ENCODE peak calls at places on chromosomes 13 and 19, in ten cellular contexts. C, J, D, R, L, V, K, M, B and W are unnamed samples.

GRCh38 chr19:10654610-10655456 is 687 bp downstream of the ILF3 start:
- DNase-seq in B (peak), D (peak), V (no peak), R (peak), M (peak), C (peak), K (peak), J (peak), L (peak), W (peak)

GRCh38 chr19:16461630-16462051 is 10.1 kb downstream of the EPS15L1 start:
- DNase-seq in D (no peak), B (peak), L (peak), C (peak), K (no peak), R (peak), V (no peak), J (no peak), M (no peak), W (no peak)

GRCh38 chr19:46952874-46953273 is 66.8 kb upstream of the NPAS1 start:
- DNase-seq in R (no peak), B (no peak), M (no peak), D (no peak), J (no peak), K (no peak), C (no peak), L (no peak), V (no peak), W (no peak)

GRCh38 chr19:42284066-42284501 is 15.0 kb downstream of the CIC start:
- DNase-seq in B (peak), J (peak), M (peak), D (peak), R (peak), V (peak), L (peak), C (peak), K (no peak), W (peak)

GRCh38 chr13:50170447-50171037 is 155.3 kb downstream of the KCNRG start:
- DNase-seq in C (no peak), M (no peak), L (no peak), V (no peak), R (no peak), D (no peak), K (no peak), J (peak), B (no peak), W (no peak)

GRCh38 chr13:22061371-22061805 is 390.5 kb downstream of the FGF9 start:
- DNase-seq in M (no peak), R (no peak), B (no peak), D (no peak), K (peak), L (no peak), C (no peak), V (peak), J (no peak), W (peak)

GRCh38 chr13:50693755-50694154 is 149.7 kb downstream of the DLEU7 start:
- DNase-seq in M (no peak), V (no peak), B (peak), D (no peak), K (no peak), C (peak), R (peak), J (no peak), L (peak), W (no peak)

GRCh38 chr19:33303791-33304759 is 1.7 kb upstream of the CEBPA start:
- DNase-seq in V (no peak), D (no peak), L (peak), K (no peak), C (no peak), J (no peak), B (no peak), M (no peak), R (no peak), W (no peak)

GRCh38 chr19:860481-861098 is 1.1 kb downstream of the CFD start:
- DNase-seq in V (peak), C (no peak), R (peak), K (peak), J (peak), M (peak), B (peak), L (peak), D (no peak), W (peak)

GRCh38 chr13:53411443-53411842 is 382.8 kb downstream of the OLFM4 start:
- DNase-seq in K (no peak), R (no peak), J (no peak), C (no peak), L (no peak), D (no peak), M (no peak), V (no peak), B (no peak), W (no peak)

GRCh38 chr13:48066310-48066989 is 28.5 kb downstream of the MED4 start:
- DNase-seq in L (no peak), B (no peak), V (no peak), R (no peak), K (no peak), J (peak), C (no peak), D (no peak), M (peak), W (no peak)

GRCh38 chr19:19385900-19386339 is 19.6 kb upstream of the GATAD2A start:
- DNase-seq in L (no peak), K (no peak), J (no peak), V (no peak), R (peak), M (no peak), C (peak), D (peak), B (no peak), W (no peak)

GRCh38 chr19:7852851-7853759 is 21.1 kb downstream of the PRR36 start:
- DNase-seq in D (peak), V (peak), L (peak), B (peak), M (peak), J (peak), R (peak), K (peak), C (no peak), W (peak)

GRCh38 chr13:58630794-58631193 is 999.2 kb downstream of the PCDH17 start:
- DNase-seq in B (no peak), M (no peak), L (no peak), J (no peak), V (no peak), K (no peak), R (no peak), D (no peak), C (no peak), W (no peak)

GRCh38 chr19:29516821-29517395 is 8.9 kb upstream of the VSTM2B start:
- DNase-seq in K (no peak), M (no peak), V (no peak), C (no peak), R (no peak), L (no peak), J (no peak), B (peak), D (peak), W (no peak)

GRCh38 chr13:110774490-110774889 is 61.0 kb downstream of the ING1 start:
- DNase-seq in J (no peak), B (no peak), C (no peak), M (no peak), L (no peak), V (no peak), K (no peak), R (no peak), D (no peak), W (no peak)

GRCh38 chr13:52173373-52173772 is 14.0 kb upstream of the NEK3 start:
- DNase-seq in L (no peak), R (no peak), D (no peak), J (no peak), M (no peak), B (no peak), C (no peak), K (no peak), V (no peak), W (no peak)

GRCh38 chr19:21698215-21698614 is 69.2 kb downstream of the ZNF100 start:
- DNase-seq in M (no peak), K (no peak), C (no peak), L (no peak), D (no peak), R (no peak), V (no peak), B (no peak), J (no peak), W (peak)

GRCh38 chr13:98997051-98997730 is 19.3 kb upstream of the DOCK9 start:
- DNase-seq in K (peak), D (no peak), J (no peak), C (no peak), V (no peak), R (no peak), L (no peak), M (no peak), B (no peak), W (no peak)

GRCh38 chr19:35042954-35043604 is 1.6 kb downstream of the HPN start:
- DNase-seq in K (no peak), L (no peak), J (no peak), V (no peak), B (no peak), C (no peak), D (no peak), R (peak), M (no peak), W (no peak)

GRCh38 chr19:12777217-12778019 is 2.1 kb upstream of the HOOK2 start:
- DNase-seq in M (peak), B (peak), D (peak), K (peak), J (peak), C (peak), L (peak), V (peak), R (peak), W (peak)

GRCh38 chr19:30518965-30519606 is 146.9 kb downstream of the ZNF536 start:
- DNase-seq in V (no peak), C (no peak), D (no peak), J (no peak), K (no peak), B (no peak), R (no peak), L (no peak), M (no peak), W (no peak)

GRCh38 chr19:18494267-18494607 is 27.6 kb downstream of the ELL start:
- DNase-seq in C (no peak), L (no peak), K (no peak), V (no peak), J (no peak), M (no peak), D (no peak), R (peak), B (no peak), W (no peak)

GRCh38 chr19:10908380-10908960 is 20.0 kb downstream of the YIPF2 start:
- DNase-seq in M (no peak), V (no peak), D (no peak), R (no peak), B (no peak), C (no peak), L (no peak), K (peak), J (no peak), W (no peak)

GRCh38 chr13:41229356-41229755 is 34.0 kb downstream of the MTRF1 start:
- DNase-seq in J (no peak), B (no peak), D (no peak), K (no peak), L (no peak), V (no peak), M (no peak), C (no peak), R (no peak), W (no peak)

GRCh38 chr13:109783447-109783814 is 3.0 kb downstream of the IRS2 start:
- DNase-seq in D (no peak), C (no peak), M (no peak), L (no peak), V (no peak), K (peak), J (no peak), B (no peak), R (peak), W (peak)

DNA sequence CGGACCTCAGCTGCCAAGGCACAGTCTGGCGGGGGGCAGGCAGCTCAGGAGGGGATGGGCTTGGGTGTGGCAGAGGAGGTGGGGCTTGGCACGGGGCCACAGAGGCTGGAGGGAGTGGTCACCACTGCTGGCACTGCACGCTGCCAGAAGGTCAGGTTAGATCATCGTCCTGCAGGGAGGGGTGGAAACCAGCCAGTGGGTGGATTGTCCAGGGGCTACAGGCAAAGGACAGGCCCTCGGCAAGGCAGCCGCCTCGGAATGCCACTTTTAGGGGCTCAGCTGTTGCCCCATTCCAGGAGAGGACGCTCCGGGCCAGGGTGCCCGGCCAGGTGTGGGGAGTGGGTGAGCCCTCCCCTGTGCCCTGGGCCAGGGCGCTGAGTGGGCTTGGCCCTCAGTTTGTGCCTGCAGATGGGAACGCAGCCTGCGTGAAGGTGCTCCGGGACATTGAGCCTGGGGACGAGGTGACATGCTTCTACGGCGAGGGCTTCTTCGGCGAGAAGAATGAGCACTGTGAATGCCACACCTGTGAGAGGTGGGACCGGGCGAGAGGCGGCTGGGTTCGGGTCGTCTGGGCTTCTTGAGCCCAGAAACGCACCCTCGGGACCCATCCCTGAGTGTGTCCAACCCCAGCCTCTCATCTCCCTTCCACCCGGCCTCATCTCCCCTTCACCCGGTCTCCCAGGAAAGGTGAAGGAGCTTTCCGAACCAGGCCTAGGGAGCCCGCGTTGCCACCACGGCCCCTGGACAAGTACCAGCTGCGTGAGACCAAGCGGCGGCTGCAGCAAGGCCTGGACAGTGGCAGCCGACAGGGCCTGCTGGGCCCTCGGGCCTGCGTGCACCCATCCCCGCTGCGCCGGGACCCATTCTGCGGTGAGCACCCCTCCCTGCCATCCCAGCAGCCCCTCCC is 6.4 kb downstream of the KMT5C start:
- DNase-seq in D (peak), C (no peak), J (peak), K (peak), L (peak), B (peak), R (peak), V (no peak), M (no peak), W (no peak)
- H3K27ac ChIP-seq in D (no peak), C (no peak), J (peak), K (peak), L (no peak), B (no peak), R (no peak), V (no peak), M (no peak), W (no peak)

DNA sequence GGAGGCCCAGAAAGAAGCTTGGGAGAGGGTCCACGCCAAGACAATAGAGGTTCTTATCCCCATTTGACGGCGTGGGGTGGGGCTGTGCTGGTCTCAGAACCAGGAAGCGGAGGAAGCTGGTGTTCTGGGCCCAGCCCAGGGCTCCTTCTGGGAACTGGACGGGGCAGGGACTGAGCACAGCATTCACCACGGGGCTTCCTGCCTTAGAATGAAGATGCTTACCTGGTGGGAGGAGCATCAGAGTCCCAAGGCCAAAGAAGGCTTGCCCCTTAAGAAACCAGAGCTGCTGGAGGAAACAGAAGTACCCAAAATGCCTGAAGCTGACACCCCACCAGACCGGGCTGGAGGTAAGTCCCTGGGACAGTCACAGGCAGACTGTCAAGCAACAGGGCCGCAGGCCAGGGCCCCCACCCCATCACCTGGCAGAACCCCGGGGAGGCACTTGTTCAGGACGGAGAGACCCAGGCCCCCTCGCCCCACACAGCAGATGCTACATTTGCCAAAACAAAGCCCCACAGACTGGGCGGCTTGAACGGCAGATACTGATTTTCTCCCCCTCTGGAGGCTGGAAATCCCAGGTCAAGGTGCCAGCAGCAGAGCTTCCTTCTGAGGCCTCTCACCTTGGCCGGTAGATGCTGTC is 17.8 kb upstream of the IGLON5 start:
- DNase-seq in K (peak), C (no peak), V (no peak), L (no peak), B (no peak), M (no peak), R (no peak), J (no peak), D (no peak), W (no peak)
- H3K27ac ChIP-seq in K (no peak), C (no peak), V (no peak), L (no peak), B (no peak), M (no peak), R (no peak), J (no peak), D (no peak), W (no peak)

GRCh38 chr13:28406728-28407266 is 88.1 kb downstream of the FLT1 start:
- DNase-seq in R (no peak), B (no peak), J (no peak), L (no peak), M (no peak), C (no peak), V (no peak), K (peak), D (no peak), W (no peak)

GRCh38 chr13:28410096-28410495 is 84.8 kb downstream of the FLT1 start:
- DNase-seq in K (no peak), C (no peak), R (no peak), J (no peak), B (no peak), V (no peak), M (no peak), L (no peak), D (no peak), W (no peak)

GRCh38 chr13:28411859-28412353 is 83.0 kb downstream of the FLT1 start:
- DNase-seq in C (no peak), L (no peak), R (no peak), K (no peak), B (no peak), D (no peak), M (no peak), J (no peak), V (no peak), W (no peak)

GRCh38 chr13:28408235-28408848 is 86.6 kb downstream of the FLT1 start:
- DNase-seq in D (no peak), B (peak), J (no peak), M (no peak), V (no peak), R (peak), C (peak), K (no peak), L (peak), W (no peak)

GRCh38 chr13:28409648-28410047 is 85.3 kb downstream of the FLT1 start:
- DNase-seq in L (no peak), D (no peak), R (no peak), V (no peak), C (no peak), J (no peak), B (no peak), M (no peak), K (no peak), W (no peak)
- H3K27ac ChIP-seq in L (peak), D (no peak), R (peak), V (no peak), C (peak), J (no peak), B (peak), M (no peak), K (no peak), W (no peak)

GRCh38 chr13:80137994-80138393 is 202.9 kb downstream of the SPRY2 start:
- DNase-seq in K (no peak), V (no peak), J (no peak), C (no peak), M (no peak), D (no peak), L (no peak), R (no peak), B (no peak), W (no peak)

GRCh38 chr13:80131204-80131603 is 209.7 kb downstream of the SPRY2 start:
- DNase-seq in J (peak), K (peak), M (no peak), B (peak), C (peak), L (peak), D (peak), R (peak), V (no peak), W (no peak)

GRCh38 chr13:80133631-80134083 is 207.3 kb downstream of the SPRY2 start:
- DNase-seq in K (no peak), C (peak), L (no peak), J (no peak), D (no peak), M (no peak), B (no peak), R (no peak), V (no peak), W (no peak)

GRCh38 chr13:80134360-80134759 is 206.6 kb downstream of the SPRY2 start:
- DNase-seq in V (no peak), D (no peak), J (no peak), K (no peak), B (no peak), C (no peak), M (no peak), R (no peak), L (no peak), W (no peak)

GRCh38 chr13:80132741-80133601 is 208.0 kb downstream of the SPRY2 start:
- DNase-seq in V (no peak), J (peak), B (peak), L (peak), M (no peak), C (peak), D (no peak), R (peak), K (peak), W (no peak)
- H3K27ac ChIP-seq in V (no peak), J (peak), B (peak), L (peak), M (no peak), C (peak), D (peak), R (peak), K (peak), W (no peak)

GRCh38 chr19:5588441-5588840 is 20.7 kb upstream of the TINCR start:
- DNase-seq in J (no peak), L (no peak), K (no peak), D (peak), C (no peak), R (no peak), V (no peak), B (no peak), M (no peak), W (no peak)

GRCh38 chr19:5587661-5588060 is 19.9 kb upstream of the TINCR start:
- DNase-seq in M (no peak), L (no peak), B (no peak), R (no peak), D (peak), J (no peak), C (no peak), K (no peak), V (no peak), W (no peak)

GRCh38 chr19:5590865-5591154 is 23.1 kb upstream of the TINCR start:
- DNase-seq in K (no peak), B (no peak), C (no peak), M (no peak), V (no peak), L (no peak), J (no peak), D (no peak), R (no peak), W (no peak)

GRCh38 chr19:5590151-5590864 is 22.6 kb upstream of the TINCR start:
- DNase-seq in J (no peak), C (no peak), D (no peak), R (no peak), M (peak), B (no peak), K (no peak), L (no peak), V (no peak), W (no peak)

DNA sequence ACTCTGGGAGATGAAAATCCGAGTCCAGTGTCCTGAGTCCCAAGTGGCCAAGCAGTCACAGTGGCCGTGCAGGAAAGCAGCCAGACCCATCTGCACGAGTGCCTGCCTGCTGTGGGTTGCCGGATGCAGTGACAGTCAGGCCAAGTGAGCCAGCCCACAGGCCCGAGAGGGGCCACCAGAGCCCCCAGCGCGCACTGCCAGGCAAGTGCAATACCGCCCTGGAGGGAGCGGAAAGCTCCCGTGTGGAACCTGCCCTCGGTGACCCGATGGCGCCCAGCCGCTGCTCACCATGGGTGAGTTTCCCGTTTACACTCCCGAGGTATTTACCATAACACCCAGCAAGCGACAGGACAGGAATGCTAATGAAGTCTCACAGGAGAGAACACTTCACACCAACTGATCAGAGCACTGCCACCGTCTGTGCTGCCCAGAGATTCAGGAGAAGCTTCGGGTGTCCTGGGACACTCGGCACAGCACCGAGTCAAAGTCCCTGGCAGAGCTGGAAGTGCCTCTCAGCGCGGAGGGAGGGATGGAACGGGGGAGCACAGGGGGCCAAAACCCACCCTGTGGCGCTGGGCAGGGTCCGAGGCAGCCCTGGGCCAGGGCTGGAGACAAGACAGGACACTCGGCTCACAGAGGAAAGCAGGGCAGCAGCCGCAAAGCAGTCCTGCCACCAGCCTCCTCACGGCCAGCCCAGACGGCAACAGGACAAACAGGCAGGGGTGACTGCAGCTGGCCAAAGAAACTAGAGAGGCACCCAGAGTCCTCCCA is 21.3 kb upstream of the TINCR start:
- DNase-seq in B (no peak), R (no peak), K (peak), L (no peak), M (no peak), C (no peak), J (no peak), V (no peak), D (peak), W (no peak)
- H3K27ac ChIP-seq in B (no peak), R (peak), K (peak), L (no peak), M (no peak), C (no peak), J (no peak), V (no peak), D (no peak), W (no peak)